ENCODE peak calls at places on chromosome 18, in five cellular contexts. B is tibial nerve, P is astrocyte of the spinal cord, U is right lobe of liver, V is sigmoid colon. A is an unnamed sample.

GRCh38 chr18:51028201-51028805 is 1.7 kb upstream of the SMAD4 start:
- DNase-seq in B (no peak), V (no peak), U (no peak), P (peak; percentile 72), A (no peak)

GRCh38 chr18:74472312-74472711 is 15.2 kb upstream of the DIPK1C start:
- DNase-seq in B (no peak), U (no peak), V (no peak), P (no peak), A (no peak)

GRCh38 chr18:76428396-76429261 is 66.4 kb downstream of the ZNF516 start:
- DNase-seq in P (no peak), B (no peak), V (peak; percentile 63), U (no peak), A (peak; percentile 54)

GRCh38 chr18:31354990-31355389 is 21.6 kb upstream of the DSG4 start:
- DNase-seq in V (no peak), B (no peak), P (no peak), U (no peak), A (no peak)

GRCh38 chr18:37270046-37270665 is 295.4 kb downstream of the CELF4 start:
- DNase-seq in V (no peak), P (peak; percentile 37), B (peak; percentile 18), U (no peak), A (no peak)

GRCh38 chr18:51711298-51711889 is 513.9 kb upstream of the MEX3C start:
- DNase-seq in P (no peak), V (no peak), U (no peak), B (no peak), A (no peak)

GRCh38 chr18:57575542-57575941 is 11.0 kb downstream of the FECH start:
- DNase-seq in B (no peak), P (no peak), V (no peak), U (no peak), A (no peak)

GRCh38 chr18:3321133-3321812 is 59.3 kb downstream of the MYL12B start:
- DNase-seq in B (no peak), V (no peak), U (no peak), P (peak; percentile 89), A (no peak)

GRCh38 chr18:13444430-13445240 is 226.1 kb downstream of the LDLRAD4 start:
- DNase-seq in V (peak; percentile 14), P (no peak), B (no peak), U (no peak), A (no peak)

GRCh38 chr18:57087985-57088384 is 58.9 kb upstream of the BOD1L2 start:
- DNase-seq in U (no peak), B (no peak), V (no peak), P (no peak), A (no peak)

GRCh38 chr18:74412106-74412880 is 44.8 kb downstream of the DIPK1C start:
- DNase-seq in U (no peak), V (no peak), B (no peak), P (no peak), A (no peak)

GRCh38 chr18:13813271-13813849 is 10.6 kb upstream of the MC5R start:
- DNase-seq in P (peak; percentile 59), B (peak; percentile 52), V (no peak), U (no peak), A (no peak)

GRCh38 chr18:79393181-79393598 is 2.5 kb upstream of the NFATC1 start:
- DNase-seq in P (no peak), U (no peak), V (peak; percentile 76), B (peak; percentile 12), A (peak; percentile 71)

GRCh38 chr18:75211002-75211621 is 515 bp downstream of the TSHZ1 start:
- DNase-seq in B (no peak), U (no peak), V (no peak), P (peak; percentile 41), A (no peak)

GRCh38 chr18:72470391-72470790 is 73.8 kb downstream of the CBLN2 start:
- DNase-seq in V (no peak), B (no peak), U (no peak), P (peak; percentile 33), A (no peak)

GRCh38 chr18:74281639-74282358 is 10.0 kb downstream of the CYB5A start:
- DNase-seq in V (peak; percentile 76), P (no peak), U (no peak), B (no peak), A (no peak)

GRCh38 chr18:76451475-76452331 is 43.3 kb downstream of the ZNF516 start:
- DNase-seq in B (no peak), U (no peak), P (no peak), V (peak; percentile 63), A (no peak)

GRCh38 chr18:4450065-4450676 is 4.9 kb downstream of the DLGAP1 start:
- DNase-seq in B (no peak), U (no peak), P (no peak), V (no peak), A (no peak)

GRCh38 chr18:66168834-66169233 is 418.0 kb downstream of the CDH7 start:
- DNase-seq in P (no peak), V (no peak), B (no peak), U (no peak), A (no peak)

GRCh38 chr18:62842898-62843297 is 127.6 kb downstream of the PHLPP1 start:
- DNase-seq in V (no peak), B (no peak), P (no peak), U (no peak), A (no peak)

GRCh38 chr18:76518073-76518472 is 23.0 kb upstream of the ZNF516 start:
- DNase-seq in P (peak; percentile 42), U (no peak), V (no peak), B (no peak), A (no peak)

GRCh38 chr18:11553098-11553940 is 56.1 kb upstream of the SLC35G4 start:
- DNase-seq in V (no peak), B (no peak), P (peak; percentile 64), U (no peak), A (no peak)

GRCh38 chr18:8669571-8669970 is 35.8 kb upstream of the MTCL1 start:
- DNase-seq in P (no peak), U (no peak), B (no peak), V (no peak), A (no peak)

GRCh38 chr18:28588884-28589549 is 412.1 kb upstream of the CDH2 start:
- DNase-seq in U (no peak), B (no peak), V (no peak), P (peak; percentile 50), A (no peak)

GRCh38 chr18:28584726-28585125 is 407.8 kb upstream of the CDH2 start:
- DNase-seq in P (peak; percentile 88), B (no peak), U (no peak), V (no peak), A (no peak)

GRCh38 chr18:5464241-5464640 is 79.6 kb downstream of the EPB41L3 start:
- DNase-seq in B (no peak), U (no peak), V (no peak), P (no peak), A (no peak)

GRCh38 chr18:62485684-62486083 is 37.1 kb upstream of the ZCCHC2 start:
- DNase-seq in P (peak; percentile 80), U (no peak), B (no peak), V (no peak), A (no peak)

DNA sequence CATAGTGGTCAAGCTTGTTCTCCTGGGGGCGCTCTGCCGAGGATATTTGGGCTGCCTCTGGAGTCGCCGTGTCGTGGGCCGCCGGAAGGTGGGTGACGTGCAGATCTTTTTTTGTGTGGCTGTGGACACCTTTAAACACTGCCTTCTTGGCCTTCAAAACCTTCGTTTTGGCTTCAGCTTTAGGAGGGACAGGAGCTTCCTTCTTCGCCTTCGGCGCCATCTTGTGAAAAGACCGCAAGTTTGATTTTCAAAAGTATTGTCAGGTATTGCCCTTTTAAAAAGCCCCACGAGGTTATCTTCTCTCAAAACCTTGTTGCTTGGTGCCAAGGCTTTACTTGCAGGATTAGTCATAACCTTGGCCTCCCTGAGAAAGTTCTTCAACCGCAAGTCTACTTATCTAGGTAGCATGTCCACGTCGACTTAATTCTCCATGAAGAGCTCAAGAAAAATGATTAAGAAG is 20.8 kb downstream of the LAMA3 start:
- DNase-seq in U (no peak), B (no peak), P (peak; percentile 25), V (no peak), A (no peak)
- TF ChIP-seq CTCF in U (no peak), B (no peak), P (no peak), V (no peak), A (no peak)

DNA sequence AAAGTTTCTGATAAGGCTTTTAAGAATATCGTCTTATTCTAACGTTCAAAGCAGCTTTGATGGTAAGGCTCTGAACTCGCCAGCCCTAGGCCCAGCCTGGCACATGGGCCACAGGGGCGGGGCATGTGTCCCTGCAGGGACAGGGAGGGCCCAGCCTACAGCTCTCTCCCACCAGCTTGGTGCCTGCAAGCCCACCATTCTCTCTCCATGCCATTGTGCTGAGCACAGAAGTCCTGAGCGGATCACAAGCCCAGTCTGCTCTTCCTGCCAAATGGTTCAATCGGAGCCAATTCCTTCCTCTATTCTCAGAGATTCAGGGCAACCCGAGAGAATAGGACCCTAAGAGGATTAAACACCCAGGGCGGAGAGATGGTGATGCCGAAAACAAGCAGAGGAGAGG is 50.3 kb upstream of the APCDD1 start:
- DNase-seq in P (no peak), U (no peak), V (no peak), B (no peak), A (no peak)
- TF ChIP-seq CTCF in P (no peak), U (no peak), V (no peak), B (no peak), A (no peak)

DNA sequence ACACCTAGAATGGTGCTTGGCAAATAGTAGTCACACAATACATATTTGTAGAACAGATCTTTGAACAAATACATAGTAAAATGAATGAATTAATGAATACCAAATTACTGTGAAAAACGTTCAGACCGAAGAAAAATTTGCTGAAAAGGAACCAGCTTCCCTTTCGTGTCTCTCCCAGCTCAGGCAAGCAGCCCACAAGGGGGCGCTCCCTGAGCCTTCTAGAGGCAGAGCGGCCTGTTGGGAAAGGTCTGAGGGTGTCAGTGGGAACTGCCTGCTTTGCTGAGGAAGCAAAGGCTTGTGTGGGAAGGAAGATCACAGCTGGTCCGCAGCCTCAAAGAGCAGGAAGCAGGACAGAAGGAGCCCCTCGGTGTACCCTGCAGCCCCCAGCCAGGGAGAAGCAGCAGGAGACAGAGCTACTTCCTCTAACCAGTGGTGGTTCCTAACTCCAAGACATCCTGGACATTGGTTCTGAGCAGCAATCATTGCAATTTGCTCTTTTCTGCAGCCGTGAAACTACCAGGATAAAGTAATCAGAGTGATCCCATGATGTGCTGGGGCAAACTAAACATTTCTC is 231.1 kb downstream of the ANKRD30B start:
- DNase-seq in V (no peak), B (no peak), U (peak; percentile 61), P (peak; percentile 61), A (no peak)
- TF ChIP-seq CTCF in V (no peak), B (no peak), U (peak; percentile 59), P (peak; percentile 85), A (peak; percentile 35)

GRCh38 chr18:69358197-69358895 is 42.3 kb upstream of the DOK6 start:
- DNase-seq in U (no peak), V (no peak), P (no peak), B (no peak), A (no peak)

GRCh38 chr18:69357590-69357989 is 43.1 kb upstream of the DOK6 start:
- DNase-seq in B (no peak), V (no peak), P (no peak), U (no peak), A (no peak)

GRCh38 chr18:69349912-69350597 is 50.6 kb upstream of the DOK6 start:
- DNase-seq in U (no peak), V (no peak), P (no peak), B (no peak), A (no peak)

DNA sequence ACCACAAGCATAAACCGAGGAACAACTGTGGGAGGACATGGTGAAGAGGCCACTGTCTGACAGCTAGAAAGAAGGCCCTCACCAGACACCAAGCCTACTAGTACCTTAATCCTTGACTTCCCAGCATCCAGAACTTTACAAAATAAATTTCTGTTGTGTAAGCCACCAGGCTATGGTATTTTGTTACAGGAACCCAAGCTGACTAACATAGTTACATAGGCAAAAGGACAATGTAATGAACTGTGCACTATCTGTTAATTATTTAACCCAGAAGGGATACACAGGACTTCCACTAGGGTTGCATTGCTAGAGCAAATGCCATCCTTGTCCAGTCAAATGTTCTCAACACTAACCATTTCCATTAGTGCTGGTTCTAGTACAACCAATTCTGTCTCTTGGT is 47.7 kb upstream of the DOK6 start:
- DNase-seq in V (no peak), P (no peak), B (no peak), U (no peak), A (no peak)
- TF ChIP-seq CTCF in V (no peak), P (no peak), B (no peak), U (no peak), A (no peak)

A was measured in left lung.